ENCODE peak calls at places on chromosome 18, in ten cellular contexts. M, V, D, U, S, J, G, A, E and F are unnamed samples.

GRCh38 chr18:64097497-64097896 is 51.4 kb downstream of the LINC00305 start:
- DNase-seq in M (no peak), V (no peak), D (no peak), U (no peak), S (no peak), J (no peak), G (no peak), A (no peak), E (no peak), F (no peak)

GRCh38 chr18:28134774-28135173 is 42.2 kb downstream of the CDH2 start:
- DNase-seq in M (no peak), V (no peak), D (no peak), U (no peak), S (no peak), J (no peak), G (no peak), A (no peak), E (no peak), F (no peak)

GRCh38 chr18:49019446-49020045 is 68.8 kb upstream of the SMAD7 start:
- DNase-seq in M (no peak), V (no peak), D (no peak), U (no peak), S (no peak), J (peak; percentile 13), G (no peak), A (no peak), E (no peak), F (no peak)

GRCh38 chr18:45248240-45248903 is 366.9 kb upstream of the SLC14A2 start:
- DNase-seq in M (no peak), V (peak; percentile 61), D (no peak), U (no peak), S (no peak), J (no peak), G (no peak), A (no peak), E (no peak), F (no peak)

GRCh38 chr18:78937166-78937565 is 42.5 kb upstream of the SALL3 start:
- DNase-seq in M (no peak), V (no peak), D (no peak), U (no peak), S (no peak), J (no peak), G (no peak), A (no peak), E (no peak), F (no peak)

GRCh38 chr18:11664286-11664685 is 24.8 kb upstream of the GNAL start:
- DNase-seq in M (no peak), V (no peak), D (no peak), U (no peak), S (no peak), J (no peak), G (no peak), A (no peak), E (no peak), F (peak; percentile 75)

GRCh38 chr18:3236470-3236869 is 11.1 kb upstream of the MYL12A start:
- DNase-seq in M (no peak), V (no peak), D (no peak), U (no peak), S (no peak), J (no peak), G (no peak), A (no peak), E (no peak), F (no peak)

GRCh38 chr18:51342815-51343214 is 145.3 kb upstream of the MEX3C start:
- DNase-seq in M (no peak), V (no peak), D (peak; percentile 89), U (no peak), S (no peak), J (no peak), G (no peak), A (no peak), E (no peak), F (no peak)

GRCh38 chr18:23313379-23313778 is 139.7 kb upstream of the RIOK3 start:
- DNase-seq in M (no peak), V (no peak), D (no peak), U (no peak), S (no peak), J (no peak), G (no peak), A (no peak), E (no peak), F (no peak)

GRCh38 chr18:69974365-69974764 is 26.7 kb upstream of the CD226 start:
- DNase-seq in M (no peak), V (no peak), D (peak; percentile 51), U (no peak), S (no peak), J (no peak), G (no peak), A (no peak), E (no peak), F (peak; percentile 74)

GRCh38 chr18:50240083-50240563 is 26.2 kb downstream of the CFAP53 start:
- DNase-seq in M (no peak), V (no peak), D (peak; percentile 96), U (no peak), S (no peak), J (peak; percentile 38), G (no peak), A (no peak), E (no peak), F (no peak)

GRCh38 chr18:57589162-57589561 is 2.7 kb upstream of the FECH start:
- DNase-seq in M (no peak), V (no peak), D (no peak), U (no peak), S (no peak), J (no peak), G (no peak), A (no peak), E (no peak), F (no peak)

GRCh38 chr18:69648486-69648885 is 247.8 kb downstream of the DOK6 start:
- DNase-seq in M (no peak), V (no peak), D (no peak), U (no peak), S (no peak), J (no peak), G (no peak), A (no peak), E (no peak), F (no peak)

GRCh38 chr18:49016648-49017539 is 66.1 kb upstream of the SMAD7 start:
- DNase-seq in M (no peak), V (peak; percentile 77), D (peak; percentile 80), U (peak; percentile 32), S (peak; percentile 76), J (peak; percentile 18), G (no peak), A (peak; percentile 46), E (peak; percentile 56), F (no peak)

GRCh38 chr18:29882620-29883019 is 1159.9 kb downstream of the DSC3 start:
- DNase-seq in M (no peak), V (no peak), D (no peak), U (no peak), S (no peak), J (no peak), G (no peak), A (no peak), E (no peak), F (no peak)

GRCh38 chr18:58785870-58786269 is 78.8 kb upstream of the ZNF532 start:
- DNase-seq in M (no peak), V (no peak), D (no peak), U (no peak), S (no peak), J (no peak), G (no peak), A (no peak), E (no peak), F (no peak)
- H3K27me3 ChIP-seq in M (no peaks in the 10 kb centered on the region), V (no peaks in the 10 kb centered on the region), D (no peaks in the 10 kb centered on the region), U (no peaks in the 10 kb centered on the region), S (no peaks in the 10 kb centered on the region), J (no peaks in the 10 kb centered on the region), G (no peaks in the 10 kb centered on the region), A (no peaks in the 10 kb centered on the region), E (no peaks in the 10 kb centered on the region), F (no peaks in the 10 kb centered on the region)

GRCh38 chr18:13487237-13487636 is 239.1 kb downstream of the FAM210A start:
- DNase-seq in M (no peak), V (no peak), D (no peak), U (no peak), S (no peak), J (no peak), G (no peak), A (no peak), E (no peak), F (no peak)
- H3K9me3 ChIP-seq in M (no peaks in the 10 kb centered on the region), V (no peaks in the 10 kb centered on the region), D (peaks cover 9% of the 10 kb centered on the region), U (no peaks in the 10 kb centered on the region), S (no peaks in the 10 kb centered on the region), J (no peaks in the 10 kb centered on the region), G (no peaks in the 10 kb centered on the region), A (no peaks in the 10 kb centered on the region), E (no peaks in the 10 kb centered on the region), F (no peaks in the 10 kb centered on the region)

GRCh38 chr18:34222025-34222395 is 2.7 kb downstream of the NOL4 start:
- DNase-seq in M (no peak), V (no peak), D (no peak), U (peak; percentile 60), S (peak; percentile 40), J (no peak), G (no peak), A (no peak), E (no peak), F (no peak)
- H3K27me3 ChIP-seq in M (peaks cover 91% of the 10 kb centered on the region), V (no peaks in the 10 kb centered on the region), D (peaks cover 47% of the 10 kb centered on the region), U (peaks cover 75% of the 10 kb centered on the region), S (peaks cover 13% of the 10 kb centered on the region), J (peaks cover 26% of the 10 kb centered on the region), G (peaks cover 58% of the 10 kb centered on the region), A (no peaks in the 10 kb centered on the region), E (peaks cover 50% of the 10 kb centered on the region), F (peaks cover 71% of the 10 kb centered on the region)

GRCh38 chr18:76133873-76134272 is 361.2 kb downstream of the ZNF516 start:
- DNase-seq in M (no peak), V (no peak), D (no peak), U (no peak), S (no peak), J (no peak), G (no peak), A (no peak), E (no peak), F (peak; percentile 53)
- H3K9me3 ChIP-seq in M (no peaks in the 10 kb centered on the region), V (peaks cover 2% of the 10 kb centered on the region), D (no peaks in the 10 kb centered on the region), U (no peaks in the 10 kb centered on the region), S (no peaks in the 10 kb centered on the region), J (no peaks in the 10 kb centered on the region), G (no peaks in the 10 kb centered on the region), A (no peaks in the 10 kb centered on the region), E (no peaks in the 10 kb centered on the region), F (no peaks in the 10 kb centered on the region)

GRCh38 chr18:9708882-9709877 is 1.1 kb downstream of the RAB31 start:
- DNase-seq in M (peak; percentile 25), V (peak; percentile 58), D (no peak), U (peak; percentile 65), S (peak; percentile 54), J (peak; percentile 27), G (no peak), A (peak; percentile 46), E (peak; percentile 68), F (no peak)
- H3K27me3 ChIP-seq in M (no peaks in the 10 kb centered on the region), V (no peaks in the 10 kb centered on the region), D (no peaks in the 10 kb centered on the region), U (peaks cover 79% of the 10 kb centered on the region), S (peaks cover 11% of the 10 kb centered on the region), J (peaks cover 10% of the 10 kb centered on the region), G (no peaks in the 10 kb centered on the region), A (no peaks in the 10 kb centered on the region), E (no peaks in the 10 kb centered on the region), F (no peaks in the 10 kb centered on the region)